ENCODE peak calls at places on chromosomes 6 and 20, in six cellular contexts. G is cardiac muscle cell; E is K562; A is HCT116; D is CD4-positive, alpha-beta T cell; S is tibial nerve. V is an unnamed sample. For H3K9me3, the result is how much of the 10 kb centered on the place peaks cover.

GRCh38 chr6:166999845-167000253 is 652 bp downstream of the CEP43 start:
- DNase-seq in S (no peak), G (peak), E (no peak), A (no peak), D (peak), V (peak)

GRCh38 chr6:11324453-11325023 is 92.1 kb upstream of the NEDD9 start:
- DNase-seq in A (no peak), E (no peak), G (no peak), S (no peak), D (no peak), V (no peak)

GRCh38 chr6:165439928-165440554 is 130.6 kb upstream of the C6orf118 start:
- DNase-seq in G (peak), E (no peak), A (peak), S (no peak), D (no peak), V (no peak)

GRCh38 chr6:11172501-11173337 is 59.7 kb downstream of the NEDD9 start:
- DNase-seq in S (peak), G (peak), D (peak), A (peak), E (peak), V (peak)

GRCh38 chr6:27785297-27785696 is 126.9 kb downstream of the OR2B2 start:
- DNase-seq in A (no peak), E (peak), G (no peak), S (no peak), D (no peak), V (no peak)

GRCh38 chr6:29653452-29654038 is 3.3 kb upstream of the MOG start:
- DNase-seq in G (peak), D (no peak), S (no peak), E (peak), A (peak), V (no peak)

GRCh38 chr20:24951536-24952047 is 2.5 kb downstream of the CST7 start:
- DNase-seq in D (no peak), S (no peak), G (no peak), E (no peak), A (no peak), V (no peak)

GRCh38 chr20:63937596-63937995 is 18.6 kb downstream of the UCKL1 start:
- DNase-seq in E (no peak), D (no peak), G (no peak), A (no peak), S (no peak), V (no peak)

GRCh38 chr6:116763871-116764270 is 1.6 kb downstream of the FAM162B start:
- DNase-seq in D (no peak), S (no peak), G (no peak), A (no peak), E (no peak), V (no peak)

GRCh38 chr20:29740601-29740950 is 1516.9 kb upstream of the DEFB115 start:
- DNase-seq in A (no peak), G (no peak), E (no peak), S (no peak), D (no peak), V (no peak)
- H3K9me3 ChIP-seq in A (under half), G (under half), E (under half), S (half or more), D (under half), V (under half)

DNA sequence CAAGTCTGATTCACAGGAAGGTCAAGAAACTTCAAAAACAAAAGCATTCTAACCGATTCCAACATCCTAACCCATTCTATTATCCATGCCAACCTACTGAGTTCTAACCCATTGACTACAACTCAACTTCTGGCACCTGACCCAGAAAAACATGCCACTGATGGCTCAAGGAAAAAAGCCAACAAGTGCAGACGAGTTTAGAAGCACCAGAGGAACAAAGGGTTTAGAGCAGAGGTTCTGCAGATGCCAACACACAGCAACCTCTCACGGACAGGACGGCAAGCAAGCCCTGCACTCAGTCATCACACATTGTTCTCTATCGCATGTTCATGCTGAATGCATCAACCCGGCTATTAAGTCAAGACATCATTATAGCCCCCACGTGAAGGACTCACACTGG is 25.2 kb upstream of the MC3R start:
- DNase-seq in A (no peak), D (no peak), G (no peak), S (no peak), E (no peak), V (no peak)
- H3K9me3 ChIP-seq in A (under half), D (under half), G (under half), S (under half), E (under half), V (under half)

GRCh38 chr20:56174416-56174815 is 74.1 kb upstream of the MC3R start:
- DNase-seq in A (no peak), E (no peak), D (no peak), G (no peak), S (no peak), V (no peak)
- H3K9me3 ChIP-seq in A (under half), E (under half), D (under half), G (under half), S (under half), V (under half)

GRCh38 chr6:169404828-169405227 is 151.2 kb upstream of the THBS2 start:
- DNase-seq in A (no peak), S (no peak), E (no peak), G (no peak), D (no peak), V (no peak)

GRCh38 chr6:169407338-169407737 is 153.7 kb upstream of the THBS2 start:
- DNase-seq in A (no peak), D (no peak), G (no peak), E (no peak), S (no peak), V (no peak)

GRCh38 chr6:169409742-169410312 is 156.2 kb upstream of the THBS2 start:
- DNase-seq in D (no peak), S (no peak), A (no peak), E (no peak), G (peak), V (no peak)

GRCh38 chr6:169406794-169407193 is 153.1 kb upstream of the THBS2 start:
- DNase-seq in D (no peak), G (no peak), A (no peak), E (no peak), S (no peak), V (no peak)

DNA sequence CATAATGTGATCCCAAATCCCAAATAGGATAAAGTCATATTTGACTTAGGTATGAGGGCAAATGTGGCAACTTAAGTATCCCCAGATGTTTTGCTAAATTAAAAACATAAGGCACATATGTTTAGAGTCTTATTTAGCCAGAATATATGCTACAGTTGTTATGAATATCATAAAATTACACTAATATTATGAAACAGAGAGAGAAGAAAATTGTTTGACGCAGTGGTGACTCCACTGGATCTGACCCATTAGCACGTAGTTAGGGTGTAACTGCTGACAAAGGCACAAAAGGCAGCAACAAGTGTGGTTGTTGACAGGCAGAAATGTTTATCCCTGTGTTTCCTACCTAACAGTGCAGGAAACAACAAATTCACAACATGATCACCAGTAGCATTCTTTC is 152.4 kb upstream of the THBS2 start:
- DNase-seq in S (no peak), G (no peak), D (no peak), E (no peak), A (no peak), V (no peak)
- H3K9me3 ChIP-seq in S (under half), G (under half), D (under half), E (under half), A (under half), V (under half)

DNA sequence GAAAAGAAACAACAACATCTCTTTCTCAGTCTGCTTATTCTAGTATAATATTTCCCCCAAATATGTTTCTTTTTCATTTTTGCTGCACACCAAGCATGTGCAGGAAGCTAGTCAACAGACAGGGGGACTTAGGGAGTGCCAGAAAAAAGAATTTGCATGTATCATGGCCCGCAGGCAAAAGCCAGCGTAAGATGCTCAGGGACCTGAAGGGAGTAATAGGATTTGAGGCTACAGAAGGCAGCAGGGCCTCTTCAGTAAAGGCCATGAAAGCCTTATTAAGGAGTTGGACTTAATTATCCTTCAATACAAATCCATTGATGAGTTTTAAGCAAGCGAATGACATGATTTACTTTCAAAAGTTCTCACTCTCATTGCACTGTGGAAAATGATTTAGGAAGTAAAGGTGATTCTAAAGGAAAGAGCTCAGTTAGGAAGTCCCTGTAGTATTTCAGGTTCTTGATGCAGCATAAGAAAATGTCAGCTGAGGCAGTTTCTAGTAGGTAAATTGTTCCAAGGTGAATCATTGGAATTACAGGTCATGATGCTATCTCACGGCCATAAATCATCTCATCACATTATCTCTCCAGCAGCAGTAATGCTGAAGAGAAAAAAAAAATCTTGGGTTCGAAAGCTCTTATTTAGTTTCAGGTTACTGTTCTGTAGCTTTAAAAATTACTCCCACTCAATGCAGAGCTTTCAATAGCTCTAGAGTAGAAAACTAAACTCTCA is 94.8 kb downstream of the PTCHD4 start:
- DNase-seq in D (no peak), G (no peak), A (no peak), E (no peak), S (no peak), V (no peak)
- H3K9me3 ChIP-seq in D (under half), G (under half), A (under half), E (under half), S (under half), V (under half)

DNA sequence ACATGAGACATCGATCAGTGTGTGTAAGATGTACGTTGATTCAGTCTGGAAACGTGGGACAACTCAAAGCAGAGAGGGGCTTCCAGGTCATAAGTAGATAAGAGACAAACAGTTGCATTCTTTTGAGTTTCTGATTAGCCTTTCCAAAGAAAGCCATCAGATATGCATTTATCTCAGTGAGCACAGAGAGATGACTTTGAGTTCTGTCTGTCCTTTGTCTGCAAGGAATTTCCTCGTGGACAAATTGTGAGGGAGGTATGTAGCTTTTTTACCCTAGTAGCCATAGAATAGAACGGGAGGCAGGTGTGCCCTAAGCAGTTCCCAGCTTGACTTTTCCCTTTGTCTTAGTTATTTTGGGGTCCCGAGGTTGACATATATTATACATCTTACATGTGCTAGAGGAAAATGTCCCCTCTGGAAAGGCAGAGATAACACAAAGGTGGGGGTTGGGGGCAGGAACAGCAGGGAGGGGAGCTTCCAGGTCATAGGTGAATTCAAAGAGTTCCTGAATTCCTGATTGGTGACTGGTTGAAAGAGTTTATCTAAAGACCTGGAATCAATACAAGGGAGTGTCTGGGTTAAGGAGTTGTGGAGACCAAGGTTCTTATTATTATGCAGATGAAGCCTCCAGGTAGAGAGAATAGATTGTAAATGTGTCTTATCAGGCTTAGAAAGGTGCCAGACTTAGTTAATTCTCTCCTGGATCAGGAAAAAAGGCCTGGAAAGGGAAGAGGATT is 237.0 kb downstream of the NFATC2 start:
- DNase-seq in E (no peak), G (no peak), A (no peak), S (no peak), D (no peak), V (no peak)
- H3K9me3 ChIP-seq in E (under half), G (under half), A (under half), S (under half), D (under half), V (under half)